ENCODE peak calls at places on chromosomes 7 and 10, in nine cellular contexts. K is GM12865, E is progenitor cell of endocrine pancreas, W is IMR-90, T is heart right ventricle, R is mesothelial cell of epicardium, X is retinal pigment epithelial cell, B is HL-60, G is cardiac muscle cell. C is an unnamed sample.

GRCh38 chr10:60865198-60865783 is 78.7 kb downstream of the RHOBTB1 start:
- DNase-seq in K (no peak), E (no peak), W (no peak), T (no peak), R (no peak), X (no peak), B (no peak), G (no peak), C (no peak)

GRCh38 chr7:78115876-78116275 is 317.3 kb downstream of the PHTF2 start:
- DNase-seq in K (no peak), E (no peak), W (no peak), T (no peak), R (no peak), X (no peak), B (no peak), G (no peak), C (no peak)

GRCh38 chr7:131226116-131226562 is 101.5 kb upstream of the MKLN1 start:
- DNase-seq in K (no peak), E (no peak), W (peak), T (no peak), R (no peak), X (no peak), B (no peak), G (no peak), C (no peak)

GRCh38 chr10:128124813-128125403 is 1.3 kb downstream of the MKI67 start:
- DNase-seq in K (peak), E (no peak), W (no peak), T (no peak), R (no peak), X (no peak), B (no peak), G (no peak), C (no peak)

GRCh38 chr7:141076377-141076776 is 2.5 kb downstream of the TMEM178B start:
- DNase-seq in K (no peak), E (no peak), W (no peak), T (no peak), R (no peak), X (no peak), B (no peak), G (no peak), C (no peak)

GRCh38 chr10:2887391-2888070 is 179.8 kb upstream of the PFKP start:
- DNase-seq in K (no peak), E (no peak), W (no peak), T (no peak), R (no peak), X (no peak), B (no peak), G (no peak), C (no peak)

GRCh38 chr10:49286686-49287085 is 12.3 kb upstream of the C10orf71 start:
- DNase-seq in K (no peak), E (no peak), W (no peak), T (no peak), R (no peak), X (no peak), B (no peak), G (no peak), C (no peak)

GRCh38 chr10:9762966-9763656 is 1254.6 kb upstream of the CELF2 start:
- DNase-seq in K (no peak), E (no peak), W (peak), T (no peak), R (no peak), X (peak), B (no peak), G (no peak), C (no peak)

GRCh38 chr10:43061764-43062163 is 15.1 kb upstream of the RET start:
- DNase-seq in K (no peak), E (no peak), W (peak), T (no peak), R (no peak), X (no peak), B (no peak), G (no peak), C (no peak)

GRCh38 chr10:14265709-14266108 is 65.0 kb downstream of the FRMD4A start:
- DNase-seq in K (no peak), E (no peak), W (no peak), T (no peak), R (no peak), X (no peak), B (no peak), G (no peak), C (no peak)

GRCh38 chr7:116948934-116949333 is 4.4 kb upstream of the ST7 start:
- DNase-seq in K (no peak), E (no peak), W (no peak), T (peak), R (no peak), X (no peak), B (no peak), G (peak), C (no peak)

GRCh38 chr7:75878769-75879596 is at the start of gene RHBDD2:
- DNase-seq in K (peak), E (peak), W (peak), T (peak), R (peak), X (peak), B (peak), G (peak), C (peak)
- TF ChIP-seq CTCF in K (no peak), E (no peak), W (peak), T (peak), R (no peak), X (no peak), B (no peak), G (peak), C (no peak)

GRCh38 chr7:97499204-97499603 is 232.7 kb upstream of the TAC1 start:
- DNase-seq in K (peak), E (no peak), W (no peak), T (no peak), R (no peak), X (no peak), B (peak), G (peak), C (no peak)
- TF ChIP-seq CTCF in K (peak), E (peak), W (peak), T (peak), R (peak), X (peak), B (peak), G (peak), C (peak)

GRCh38 chr10:22010973-22011408 is 7.5 kb upstream of the DNAJC1 start:
- DNase-seq in K (peak), E (no peak), W (peak), T (no peak), R (no peak), X (no peak), B (no peak), G (peak), C (no peak)
- TF ChIP-seq CTCF in K (peak), E (peak), W (peak), T (peak), R (peak), X (peak), B (no peak), G (peak), C (peak)

GRCh38 chr7:42385912-42386311 is 148.9 kb upstream of the GLI3 start:
- DNase-seq in K (no peak), E (no peak), W (no peak), T (no peak), R (no peak), X (no peak), B (no peak), G (no peak), C (no peak)
- TF ChIP-seq CTCF in K (no peak), E (peak), W (peak), T (no peak), R (no peak), X (peak), B (no peak), G (peak), C (no peak)